ENCODE peak calls at places on chromosomes 6 and 20, in five cellular contexts. O is left lung, V is A549, D is heart right ventricle, M is endodermal cell. G is an unnamed sample. For H3K4me1, the result is how much of the 10 kb centered on the place peaks cover.

GRCh38 chr6:296151-297122 is 4.2 kb downstream of the DUSP22 start:
- DNase-seq in M (peak), D (no peak), O (no peak), V (no peak), G (no peak)

GRCh38 chr6:29376003-29376402 is 912 bp upstream of the OR12D3 start:
- DNase-seq in M (no peak), D (no peak), O (no peak), V (peak), G (no peak)

GRCh38 chr20:16222859-16223411 is 350.3 kb downstream of the KIF16B start:
- DNase-seq in O (no peak), M (no peak), V (no peak), D (no peak), G (no peak)

GRCh38 chr6:137637161-137637560 is 143.0 kb upstream of the OLIG3 start:
- DNase-seq in M (no peak), O (peak), V (peak), D (no peak), G (peak)

GRCh38 chr20:23147964-23148720 is 62.0 kb upstream of the CD93 start:
- DNase-seq in V (peak), D (no peak), M (peak), O (peak), G (peak)

GRCh38 chr20:62623488-62624324 is 18.6 kb upstream of the SLCO4A1 start:
- DNase-seq in V (peak), O (peak), D (peak), M (peak), G (peak)

GRCh38 chr6:7505196-7505699 is 36.2 kb upstream of the DSP start:
- DNase-seq in V (peak), D (no peak), M (peak), O (peak), G (peak)

GRCh38 chr20:60071965-60072364 is 113.7 kb downstream of the CDH26 start:
- DNase-seq in V (no peak), O (no peak), M (no peak), D (no peak), G (no peak)

GRCh38 chr6:33082702-33083101 is 6.9 kb downstream of the HLA-DPB1 start:
- DNase-seq in O (no peak), M (peak), V (peak), D (no peak), G (no peak)

GRCh38 chr6:108655840-108656650 is 95.3 kb downstream of the FOXO3 start:
- DNase-seq in M (no peak), D (no peak), O (no peak), V (no peak), G (no peak)

GRCh38 chr20:25346349-25346748 is 44.3 kb downstream of the ABHD12 start:
- DNase-seq in V (no peak), O (no peak), M (no peak), D (no peak), G (no peak)

GRCh38 chr20:19885981-19886665 is 128.1 kb downstream of the RIN2 start:
- DNase-seq in D (peak), O (peak), V (peak), M (peak), G (peak)

GRCh38 chr20:54320148-54320607 is 112.3 kb downstream of the PFDN4 start:
- DNase-seq in D (no peak), M (peak), O (no peak), V (peak), G (no peak)

GRCh38 chr6:163745566-163746400 is 331.3 kb downstream of the QKI start:
- DNase-seq in V (peak), D (peak), O (no peak), M (peak), G (peak)

GRCh38 chr6:35243386-35243958 is 16.1 kb upstream of the ZNF76 start:
- DNase-seq in O (no peak), V (no peak), D (no peak), M (no peak), G (no peak)

GRCh38 chr6:46748940-46749503 is 2.3 kb downstream of the ANKRD66 start:
- DNase-seq in V (no peak), D (no peak), O (no peak), M (no peak), G (no peak)

GRCh38 chr6:125835221-125835744 is 44.5 kb downstream of the NCOA7 start:
- DNase-seq in O (no peak), D (no peak), M (no peak), V (no peak), G (no peak)

GRCh38 chr6:73665686-73666319 is 12.0 kb upstream of the SLC17A5 start:
- DNase-seq in M (no peak), O (no peak), D (no peak), V (no peak), G (no peak)

GRCh38 chr6:6856538-6857523 is 250.9 kb upstream of the RREB1 start:
- DNase-seq in O (peak), M (peak), V (peak), D (peak), G (peak)

GRCh38 chr6:168256940-168257339 is 62.6 kb downstream of the DACT2 start:
- DNase-seq in V (no peak), D (no peak), O (no peak), M (no peak), G (no peak)

GRCh38 chr20:44832724-44833123 is 22.4 kb upstream of the RIMS4 start:
- DNase-seq in V (peak), O (no peak), M (peak), D (no peak), G (peak)

GRCh38 chr6:6412221-6412620 is 91.8 kb upstream of the F13A1 start:
- DNase-seq in V (no peak), O (no peak), D (no peak), M (no peak), G (no peak)

GRCh38 chr6:99349620-99350141 is at the start of gene FAXC:
- DNase-seq in M (peak), O (peak), V (peak), D (peak), G (no peak)

GRCh38 chr6:107458687-107459282 is 579 bp downstream of the PDSS2 start:
- DNase-seq in O (peak), M (no peak), D (peak), V (no peak), G (peak)

GRCh38 chr6:10756085-10756484 is 8.5 kb downstream of the TMEM14B start:
- DNase-seq in O (no peak), M (no peak), D (no peak), V (no peak), G (no peak)

GRCh38 chr6:10759312-10759839 is 11.8 kb downstream of the TMEM14B start:
- DNase-seq in V (peak), M (peak), O (no peak), D (no peak), G (peak)

GRCh38 chr6:10763006-10763405 is 15.4 kb downstream of the TMEM14B start:
- DNase-seq in V (no peak), M (no peak), D (no peak), O (no peak), G (no peak)

GRCh38 chr6:10759884-10760329 is 12.3 kb downstream of the TMEM14B start:
- DNase-seq in M (no peak), O (peak), V (peak), D (no peak), G (peak)
- H3K27ac ChIP-seq in M (no peak), O (no peak), V (peak), D (peak), G (peak)

DNA sequence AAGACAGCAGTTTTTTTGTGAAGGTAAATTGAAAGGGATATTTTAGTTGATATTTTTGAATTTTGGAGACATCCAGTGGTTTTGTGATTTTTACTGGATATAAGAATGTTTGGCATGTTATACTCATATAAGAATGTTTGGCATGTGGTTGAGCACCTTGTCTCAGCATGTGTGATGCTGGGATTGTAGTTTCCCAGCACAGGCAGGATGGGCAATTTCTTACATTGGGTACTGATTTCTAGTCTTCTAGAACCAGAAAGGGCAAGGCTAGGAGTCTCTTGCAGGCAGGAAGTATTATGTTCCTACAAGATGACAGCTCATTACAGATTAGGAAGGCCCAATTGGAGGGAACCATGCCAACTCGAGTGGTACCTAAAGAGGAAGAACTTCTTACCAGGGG is 377.7 kb downstream of the UTRN start:
- DNase-seq in V (no peak), M (no peak), O (no peak), D (no peak), G (peak)
- H3K4me1 ChIP-seq in V (under half), M (under half), O (under half), D (under half), G (under half)

GRCh38 chr6:139881728-139882211 is 507.3 kb upstream of the CITED2 start:
- DNase-seq in M (peak), O (no peak), V (peak), D (no peak), G (peak)
- TF ChIP-seq CTCF in M (peak), O (peak), V (peak), D (peak), G (peak)

GRCh38 chr20:1629321-1629720 is 9.5 kb upstream of the SIRPB1 start:
- DNase-seq in M (no peak), D (no peak), V (no peak), O (no peak), G (no peak)
- H3K27ac ChIP-seq in M (no peak), D (no peak), V (no peak), O (no peak), G (no peak)

GRCh38 chr6:118801257-118801656 is 92.7 kb upstream of the ASF1A start:
- DNase-seq in V (no peak), O (no peak), M (no peak), D (no peak), G (no peak)
- H3K4me1 ChIP-seq in V (under half), O (under half), M (under half), D (under half), G (under half)

GRCh38 chr6:142074516-142074915 is 58.2 kb upstream of the GJE1 start:
- DNase-seq in M (no peak), D (no peak), O (no peak), V (no peak), G (no peak)

GRCh38 chr6:142075516-142076101 is 57.1 kb upstream of the GJE1 start:
- DNase-seq in O (no peak), M (peak), V (no peak), D (no peak), G (no peak)

DNA sequence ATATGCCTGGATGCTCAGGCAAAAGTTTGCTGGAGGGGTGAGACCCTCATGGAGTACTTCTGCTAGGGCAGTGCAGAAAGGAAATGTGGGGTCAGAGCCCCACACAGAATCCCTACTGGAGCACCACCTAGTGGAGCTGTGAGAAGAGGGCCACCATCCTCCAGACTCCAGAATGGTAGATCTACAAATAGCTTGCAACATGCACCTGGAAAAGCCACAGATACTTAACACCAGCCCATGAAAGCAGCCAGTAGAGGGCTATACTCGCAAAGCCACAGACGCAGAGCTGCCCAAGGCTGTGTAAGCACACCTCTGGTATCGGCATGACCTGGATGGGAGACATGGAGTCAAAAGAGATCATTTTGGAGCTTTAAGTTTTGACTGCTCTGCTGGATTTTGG is 60.7 kb upstream of the GJE1 start:
- DNase-seq in D (no peak), O (no peak), M (peak), V (peak), G (no peak)
- TF ChIP-seq CTCF in D (no peak), O (no peak), M (peak), V (no peak), G (peak)

GRCh38 chr6:84269947-84270733 is 42.7 kb upstream of the CEP162 start:
- DNase-seq in M (no peak), V (no peak), O (no peak), D (no peak), G (no peak)
- H3K27ac ChIP-seq in M (no peak), V (no peak), O (no peak), D (peak), G (no peak)

DNA sequence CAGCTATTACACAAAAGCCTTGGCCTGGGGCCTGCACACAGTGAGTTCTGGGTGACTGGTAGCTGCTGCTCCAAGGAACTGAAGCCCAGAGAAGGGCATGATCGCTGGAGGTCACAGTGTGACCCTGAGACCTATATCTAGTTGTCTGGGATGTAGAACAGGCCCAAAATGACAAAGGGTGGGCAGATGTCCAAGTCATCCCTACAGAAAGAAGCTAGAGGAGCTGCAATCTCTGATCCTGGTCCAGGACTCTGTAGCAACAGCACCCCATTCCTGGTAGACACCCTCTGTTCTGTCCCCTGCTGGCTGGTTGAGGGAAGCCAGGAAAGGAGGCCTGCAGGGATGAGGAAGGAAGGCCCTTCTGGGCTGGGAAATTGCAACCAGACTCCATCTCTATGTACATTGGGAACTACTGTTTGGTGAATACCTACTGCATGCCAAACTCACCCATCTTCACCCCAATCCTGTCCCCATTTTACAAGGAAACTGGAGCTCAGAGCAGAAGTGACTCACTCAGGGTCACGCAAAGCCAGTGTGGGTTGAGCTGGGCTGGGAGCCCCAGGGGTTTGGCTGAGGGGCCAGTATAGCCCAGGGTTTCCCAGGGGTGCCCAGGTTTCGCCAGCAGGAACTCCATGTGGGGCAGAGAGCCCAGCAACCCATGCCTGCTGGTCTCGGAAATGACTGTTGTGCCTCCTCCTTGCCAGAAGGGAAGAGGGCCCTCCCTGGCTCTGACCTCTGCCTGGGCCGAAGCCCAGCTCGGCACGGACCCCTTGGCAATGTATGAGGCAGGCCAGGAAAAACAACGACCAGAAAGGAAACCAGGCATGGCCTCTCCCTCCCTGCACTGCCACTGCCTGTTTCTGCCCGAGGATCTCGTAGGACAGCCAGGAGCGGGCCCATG is 44.9 kb upstream of the TLDC2 start:
- DNase-seq in V (no peak), M (no peak), D (peak), O (no peak), G (no peak)
- H3K4me1 ChIP-seq in V (under half), M (under half), D (half or more), O (under half), G (under half)